ENCODE peak calls at places on chromosome 19, in five cellular contexts. B is IMR-90, O is pancreas, P is fibroblast of lung, H is left ventricle myocardium inferior. C is an unnamed sample. For H3K36me3, the result is how much of the 10 kb centered on the place peaks cover.

GRCh38 chr19:16654151-16654550 is 5.8 kb downstream of the SMIM7 start:
- DNase-seq in P (no peak), H (no peak), O (no peak), B (no peak), C (no peak)

GRCh38 chr19:10271543-10272086 is 695 bp downstream of the ICAM1 start:
- DNase-seq in H (no peak), P (no peak), B (peak), O (peak), C (no peak)

GRCh38 chr19:9070066-9070465 is 16.8 kb upstream of the OR1M1 start:
- DNase-seq in O (no peak), B (no peak), H (no peak), P (peak), C (no peak)

GRCh38 chr19:409515-410242 is 732 bp upstream of the C2CD4C start:
- DNase-seq in P (no peak), B (no peak), O (no peak), H (no peak), C (no peak)

GRCh38 chr19:49983645-49984229 is 22.8 kb upstream of the SIGLEC11 start:
- DNase-seq in B (peak), P (peak), H (peak), O (peak), C (no peak)

GRCh38 chr19:47408156-47408938 is 11.0 kb downstream of the MEIS3 start:
- DNase-seq in P (no peak), H (no peak), B (no peak), O (no peak), C (no peak)

GRCh38 chr19:7926021-7926726 is at the start of gene CTXN1:
- DNase-seq in P (peak), H (peak), O (peak), B (no peak), C (no peak)

GRCh38 chr19:28505933-28506332 is 707.0 kb downstream of the UQCRFS1 start:
- DNase-seq in B (no peak), H (no peak), P (no peak), O (no peak), C (no peak)

GRCh38 chr19:47379398-47379938 is 30.4 kb downstream of the DHX34 start:
- DNase-seq in O (no peak), H (no peak), B (no peak), P (no peak), C (no peak)

GRCh38 chr19:39492788-39493187 is 6.0 kb upstream of the DLL3 start:
- DNase-seq in P (no peak), H (no peak), B (no peak), O (no peak), C (no peak)

DNA sequence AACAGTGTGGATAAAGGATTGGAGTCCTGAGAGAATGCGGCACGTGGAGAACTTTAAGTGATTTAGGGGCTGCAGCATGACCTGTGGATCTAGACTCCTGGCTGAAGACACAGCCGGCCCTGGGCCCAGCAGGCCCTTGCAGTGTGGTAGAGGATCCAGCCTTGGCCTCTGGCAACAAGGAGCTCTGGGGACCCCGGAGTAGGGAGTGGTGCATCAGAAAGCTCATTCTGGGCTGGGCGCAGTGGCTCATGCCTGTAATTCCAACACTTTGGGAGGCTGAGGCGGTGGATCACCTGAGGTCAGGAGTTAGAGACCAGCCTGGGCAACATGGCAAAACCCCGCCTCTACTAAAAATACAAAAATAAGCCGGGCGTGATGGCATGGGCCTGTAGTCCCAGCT is 76.0 kb downstream of the CHST8 start:
- DNase-seq in O (no peak), B (no peak), P (no peak), H (no peak), C (no peak)
- TF ChIP-seq CTCF in O (no peak), B (no peak), P (no peak), H (no peak), C (no peak)

GRCh38 chr19:19057317-19057716 is 6.5 kb upstream of the SLC25A42 start:
- DNase-seq in B (no peak), O (no peak), H (no peak), P (no peak), C (no peak)

GRCh38 chr19:19054939-19055440 is 8.8 kb upstream of the SLC25A42 start:
- DNase-seq in B (no peak), P (no peak), H (no peak), O (no peak), C (no peak)

GRCh38 chr19:19056636-19057275 is 7.0 kb upstream of the SLC25A42 start:
- DNase-seq in O (no peak), B (no peak), H (no peak), P (no peak), C (no peak)

GRCh38 chr19:19054315-19054938 is 9.4 kb upstream of the SLC25A42 start:
- DNase-seq in B (no peak), O (no peak), P (no peak), H (no peak), C (no peak)

GRCh38 chr19:19055701-19056100 is 8.1 kb upstream of the SLC25A42 start:
- DNase-seq in P (no peak), B (no peak), O (no peak), H (no peak), C (no peak)
- H3K36me3 ChIP-seq in P (under half), B (half or more), O (under half), H (under half), C (under half)

GRCh38 chr19:5326986-5327623 is 13.5 kb downstream of the PTPRS start:
- DNase-seq in O (no peak), H (no peak), P (no peak), B (no peak), C (no peak)
- TF ChIP-seq CTCF in O (no peak), H (no peak), P (no peak), B (no peak), C (no peak)

GRCh38 chr19:2224754-2225349 is 11.3 kb downstream of the PLEKHJ1 start:
- DNase-seq in B (no peak), O (no peak), H (no peak), P (no peak), C (no peak)
- H3K36me3 ChIP-seq in B (half or more), O (under half), H (half or more), P (under half), C (half or more)

DNA sequence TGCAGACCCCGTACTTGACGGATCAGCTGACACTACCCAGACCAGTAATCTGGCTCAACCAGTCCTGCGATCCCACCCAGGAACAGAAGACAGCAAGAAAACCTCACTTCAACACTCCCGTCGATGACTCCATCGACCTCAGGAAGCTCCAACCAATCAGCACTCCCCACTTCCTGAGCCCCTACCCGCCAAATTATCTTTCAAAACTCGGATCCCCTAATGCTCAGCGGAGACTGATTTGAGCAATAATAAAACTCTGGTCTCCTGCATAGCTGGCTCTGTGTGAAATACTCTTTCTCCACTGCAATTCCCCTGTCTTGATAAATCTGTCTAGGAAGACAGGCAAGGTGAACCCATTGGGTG is 1.2 kb downstream of the LSM4 start:
- DNase-seq in H (no peak), B (peak), P (no peak), O (no peak), C (no peak)
- TF ChIP-seq CTCF in H (no peak), B (no peak), P (no peak), O (no peak), C (no peak)

GRCh38 chr19:42348211-42348610 is 22.8 kb downstream of the MEGF8 start:
- DNase-seq in H (no peak), O (no peak), B (no peak), P (no peak), C (no peak)

GRCh38 chr19:42351079-42351735 is 25.8 kb downstream of the MEGF8 start:
- DNase-seq in O (no peak), P (no peak), B (no peak), H (no peak), C (no peak)

GRCh38 chr19:42350417-42350816 is 25.0 kb downstream of the MEGF8 start:
- DNase-seq in H (no peak), P (no peak), O (no peak), B (no peak), C (no peak)

GRCh38 chr19:42352216-42352892 is 26.9 kb downstream of the MEGF8 start:
- DNase-seq in O (no peak), B (peak), H (no peak), P (peak), C (no peak)

DNA sequence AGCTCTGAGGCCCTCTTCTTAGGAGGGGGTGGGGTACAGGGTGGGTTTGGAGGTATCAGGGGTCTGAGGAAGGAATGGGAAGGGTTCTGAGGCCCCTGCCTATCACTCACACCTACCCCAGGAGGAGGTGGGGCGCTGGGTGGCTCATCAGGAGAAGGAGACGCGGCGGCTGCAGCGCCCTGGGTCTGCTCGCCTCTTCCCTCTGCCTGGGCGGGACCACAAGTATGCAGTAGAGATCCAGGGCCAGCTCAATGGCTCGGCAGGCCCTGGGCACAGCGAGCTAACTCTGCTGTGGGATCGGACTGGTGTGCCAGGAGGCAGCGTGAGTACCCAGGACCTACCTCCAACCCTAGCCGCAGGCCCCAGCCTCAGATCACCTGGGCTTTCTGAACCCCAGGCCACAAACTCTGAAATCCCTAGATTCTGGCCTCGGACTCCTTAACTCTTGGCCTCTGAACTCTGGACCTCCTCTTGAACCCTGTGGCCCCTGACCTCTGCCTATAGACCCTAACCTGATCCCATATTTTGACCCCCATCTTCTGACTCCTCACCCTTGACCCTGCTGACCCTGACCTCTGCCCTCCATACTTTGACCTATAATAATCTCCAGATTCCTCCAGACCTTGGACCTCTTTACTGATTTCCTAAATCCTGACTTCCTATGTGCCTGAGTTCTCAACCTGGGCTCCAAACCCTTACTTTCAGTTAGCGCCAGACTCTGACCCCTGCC is 24.1 kb downstream of the MEGF8 start:
- DNase-seq in P (no peak), O (no peak), H (no peak), B (no peak), C (no peak)
- H3K36me3 ChIP-seq in P (under half), O (under half), H (half or more), B (under half), C (under half)

C was measured in BJ.